ENCODE peak calls at places on chromosomes 16 and 17, in seven cellular contexts. K is stimulated activated CD4-positive, alpha-beta T cell treated with anti-CD3 and anti-CD28 coated beads, Interleukin-1b, Interleukin-23, amount 100 ng/mL, for 1 hour; W is stimulated activated CD8-positive, alpha-beta memory T cell treated with anti-CD3 and anti-CD28 coated beads, Interleukin-4, amount 100 ng/mL, for 24 hours; S is endothelial cell; C is skeletal muscle cell; Q is SHP77 treated with DMSO at 0.1 percent for 48 hours; U is H54. R is an unnamed sample.

GRCh38 chr17:7173687-7174602 is 5.2 kb downstream of the ASGR1 start:
- DNase-seq in K (peak), W (no peak), S (peak), C (no peak), Q (no peak), U (no peak), R (peak)

GRCh38 chr16:27441998-27442397 is 40.0 kb downstream of the IL21R start:
- DNase-seq in K (no peak), W (no peak), S (no peak), C (no peak), Q (no peak), U (no peak), R (no peak)

GRCh38 chr17:49548506-49549310 is 27.0 kb upstream of the NXPH3 start:
- DNase-seq in K (no peak), W (no peak), S (peak), C (no peak), Q (no peak), U (no peak), R (peak)

GRCh38 chr17:39576187-39576586 is 31.5 kb downstream of the NEUROD2 start:
- DNase-seq in K (no peak), W (no peak), S (peak), C (no peak), Q (peak), U (no peak), R (no peak)

GRCh38 chr17:31494259-31495048 is 103.0 kb downstream of the RAB11FIP4 start:
- DNase-seq in K (no peak), W (no peak), S (no peak), C (no peak), Q (no peak), U (no peak), R (no peak)

GRCh38 chr17:44086364-44087311 is 16.1 kb downstream of the G6PC3 start:
- DNase-seq in K (peak), W (peak), S (no peak), C (peak), Q (peak), U (peak), R (no peak)

GRCh38 chr17:57037401-57037800 is 47.6 kb upstream of the AKAP1 start:
- DNase-seq in K (no peak), W (no peak), S (no peak), C (no peak), Q (no peak), U (no peak), R (no peak)

GRCh38 chr17:74856113-74856512 is 3.6 kb downstream of the GRIN2C start:
- DNase-seq in K (no peak), W (no peak), S (no peak), C (no peak), Q (no peak), U (no peak), R (no peak)

GRCh38 chr17:58005728-58006562 is 1.1 kb downstream of the SRSF1 start:
- DNase-seq in K (no peak), W (no peak), S (no peak), C (no peak), Q (no peak), U (no peak), R (no peak)

R was measured in left ventricle myocardium superior.